ENCODE peak calls at places on chromosomes 2 and 18, in eight cellular contexts. M is uterus; F is GM23248; C is CD8-positive, alpha-beta memory T cell; T is CD8-positive, alpha-beta T cell; D is heart left ventricle; Q is HCT116; X is heart right ventricle. V is an unnamed sample.

GRCh38 chr2:241582328-241582727 is 23.8 kb downstream of the BOK start:
- DNase-seq in M (no peak), F (no peak), C (no peak), T (no peak), D (no peak), Q (no peak), X (no peak), V (no peak)

GRCh38 chr2:24162494-24162893 is 12.4 kb upstream of the FAM228A start:
- DNase-seq in M (no peak), F (no peak), C (no peak), T (no peak), D (no peak), Q (no peak), X (no peak), V (no peak)

GRCh38 chr2:48198285-48198821 is 292.1 kb upstream of the FBXO11 start:
- DNase-seq in M (no peak), F (no peak), C (no peak), T (no peak), D (no peak), Q (no peak), X (no peak), V (no peak)

GRCh38 chr18:70418551-70419311 is 129.9 kb downstream of the SOCS6 start:
- DNase-seq in M (no peak), F (peak), C (no peak), T (no peak), D (no peak), Q (no peak), X (no peak), V (no peak)

GRCh38 chr2:240574386-240575100 is 6.3 kb downstream of the RNPEPL1 start:
- DNase-seq in M (no peak), F (no peak), C (no peak), T (no peak), D (peak), Q (no peak), X (no peak), V (no peak)

GRCh38 chr2:201777869-201778268 is 2.9 kb downstream of the ALS2 start:
- DNase-seq in M (no peak), F (no peak), C (no peak), T (no peak), D (no peak), Q (no peak), X (no peak), V (no peak)

GRCh38 chr18:51211552-51211951 is 14.1 kb upstream of the MEX3C start:
- DNase-seq in M (no peak), F (peak), C (no peak), T (no peak), D (peak), Q (no peak), X (peak), V (no peak)

GRCh38 chr2:179991344-179991743 is 15.8 kb downstream of the CWC22 start:
- DNase-seq in M (no peak), F (peak), C (no peak), T (no peak), D (no peak), Q (no peak), X (no peak), V (no peak)

GRCh38 chr2:241187101-241187690 is 1.3 kb upstream of the ANO7 start:
- DNase-seq in M (no peak), F (no peak), C (no peak), T (no peak), D (no peak), Q (no peak), X (no peak), V (no peak)

GRCh38 chr18:13562494-13563029 is 163.8 kb downstream of the FAM210A start:
- DNase-seq in M (no peak), F (no peak), C (no peak), T (no peak), D (no peak), Q (no peak), X (peak), V (no peak)

GRCh38 chr2:228507870-228508269 is 326.4 kb upstream of the SPHKAP start:
- DNase-seq in M (no peak), F (peak), C (no peak), T (no peak), D (no peak), Q (no peak), X (no peak), V (no peak)

GRCh38 chr2:141271346-141271745 is 859.5 kb downstream of the LRP1B start:
- DNase-seq in M (no peak), F (peak), C (no peak), T (no peak), D (no peak), Q (no peak), X (no peak), V (no peak)

GRCh38 chr2:71578665-71579371 is 125.5 kb downstream of the DYSF start:
- DNase-seq in M (no peak), F (peak), C (no peak), T (no peak), D (peak), Q (no peak), X (peak), V (peak)

GRCh38 chr2:238322001-238322411 is 1.7 kb downstream of the TRAF3IP1 start:
- DNase-seq in M (no peak), F (no peak), C (no peak), T (no peak), D (no peak), Q (no peak), X (no peak), V (no peak)

GRCh38 chr2:105378921-105379383 is 19.9 kb downstream of the FHL2 start:
- DNase-seq in M (no peak), F (peak), C (no peak), T (no peak), D (no peak), Q (no peak), X (no peak), V (no peak)

GRCh38 chr2:105382177-105382576 is 16.7 kb downstream of the FHL2 start:
- DNase-seq in M (no peak), F (no peak), C (no peak), T (no peak), D (no peak), Q (no peak), X (no peak), V (no peak)

GRCh38 chr2:105380432-105381118 is 18.3 kb downstream of the FHL2 start:
- DNase-seq in M (no peak), F (peak), C (no peak), T (no peak), D (peak), Q (no peak), X (no peak), V (no peak)

GRCh38 chr2:105379741-105380186 is 19.1 kb downstream of the FHL2 start:
- DNase-seq in M (no peak), F (peak), C (no peak), T (no peak), D (no peak), Q (no peak), X (no peak), V (no peak)

GRCh38 chr2:105381119-105381668 is 17.7 kb downstream of the FHL2 start:
- DNase-seq in M (no peak), F (peak), C (no peak), T (no peak), D (peak), Q (no peak), X (no peak), V (no peak)
- H3K27ac ChIP-seq in M (peak), F (peak), C (peak), T (no peak), D (peak), Q (no peak), X (peak), V (peak)

DNA sequence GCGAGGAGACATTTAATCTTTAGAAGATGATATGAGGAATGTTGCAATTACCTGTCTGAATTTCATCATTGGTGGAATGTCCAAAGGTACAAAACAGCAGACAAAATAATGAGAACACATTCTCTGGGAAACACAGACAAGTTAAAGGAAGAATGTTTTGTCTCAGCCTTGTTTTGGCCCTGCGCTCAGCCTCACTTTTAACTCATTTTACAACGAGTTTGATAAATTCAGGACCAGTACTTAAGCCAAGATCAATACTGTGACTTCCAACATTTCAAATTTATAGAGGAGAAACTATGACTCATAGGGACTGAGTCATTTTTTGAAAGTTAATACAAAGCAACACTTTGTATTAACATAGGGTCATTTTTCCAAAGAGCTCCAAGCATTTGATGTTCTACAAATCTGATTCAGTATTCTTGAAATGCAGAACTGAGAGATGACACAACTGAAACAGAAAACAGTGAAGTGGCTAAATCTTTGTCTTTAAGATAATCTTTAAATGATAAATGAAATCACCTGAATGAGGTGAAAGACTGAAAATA is 833.2 kb upstream of the CHAC2 start:
- DNase-seq in M (no peak), F (peak), C (no peak), T (no peak), D (peak), Q (peak), X (no peak), V (no peak)
- H3K4me3 ChIP-seq in M (no peak), F (no peak), C (no peak), T (no peak), D (no peak), Q (peak), X (no peak), V (peak)

DNA sequence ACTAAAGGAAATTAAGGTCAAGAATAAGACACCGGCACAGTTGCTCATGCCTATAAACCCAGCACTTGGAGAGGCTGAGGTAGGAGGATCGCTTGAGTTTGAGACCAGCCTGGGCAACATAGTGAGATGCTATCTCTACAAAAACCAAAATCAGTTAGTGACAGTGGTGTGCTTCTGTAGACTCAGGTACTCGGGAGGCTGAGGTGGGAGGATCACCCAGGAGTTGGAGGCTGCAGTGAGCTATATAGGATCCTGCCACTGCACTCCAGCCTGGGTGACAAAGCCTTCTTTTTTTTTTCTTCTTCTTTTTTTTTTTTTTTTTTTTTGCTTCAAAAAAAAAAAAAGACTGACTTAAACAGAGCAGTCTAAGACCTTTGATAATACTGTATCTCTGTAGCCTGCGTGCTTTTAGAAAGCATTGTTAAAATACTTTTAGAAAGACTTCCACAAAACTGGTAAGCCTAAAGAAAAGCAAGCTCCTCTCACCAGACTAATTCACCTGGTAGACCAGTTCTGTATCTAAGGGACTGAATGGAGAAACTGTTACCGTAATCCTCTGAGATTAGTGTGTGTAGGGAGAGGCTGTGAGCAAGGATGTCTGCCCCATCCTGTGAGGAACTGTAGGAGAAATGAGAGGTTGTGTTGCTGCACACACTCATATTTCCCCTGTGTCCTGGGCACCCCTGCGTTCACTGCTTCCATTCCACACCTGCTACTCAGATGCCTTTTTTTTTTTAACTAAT is 10.8 kb downstream of the RAB12 start:
- DNase-seq in M (no peak), F (no peak), C (no peak), T (no peak), D (no peak), Q (no peak), X (no peak), V (no peak)
- H3K27ac ChIP-seq in M (no peak), F (no peak), C (no peak), T (no peak), D (peak), Q (no peak), X (no peak), V (no peak)

GRCh38 chr18:52395146-52395852 is 55.3 kb downstream of the DCC start:
- DNase-seq in M (no peak), F (no peak), C (no peak), T (no peak), D (no peak), Q (no peak), X (no peak), V (no peak)
- H3K4me3 ChIP-seq in M (no peak), F (no peak), C (no peak), T (no peak), D (no peak), Q (no peak), X (no peak), V (no peak)

GRCh38 chr18:38759457-38759856 is 1193.9 kb upstream of the CELF4 start:
- DNase-seq in M (no peak), F (no peak), C (no peak), T (no peak), D (no peak), Q (no peak), X (no peak), V (no peak)
- H3K27ac ChIP-seq in M (no peak), F (no peak), C (no peak), T (no peak), D (no peak), Q (no peak), X (no peak), V (no peak)

GRCh38 chr2:235634435-235635152 is 140.8 kb downstream of the AGAP1 start:
- DNase-seq in M (no peak), F (peak), C (no peak), T (no peak), D (no peak), Q (no peak), X (no peak), V (no peak)
- H3K4me3 ChIP-seq in M (no peak), F (peak), C (no peak), T (no peak), D (no peak), Q (no peak), X (no peak), V (no peak)

DNA sequence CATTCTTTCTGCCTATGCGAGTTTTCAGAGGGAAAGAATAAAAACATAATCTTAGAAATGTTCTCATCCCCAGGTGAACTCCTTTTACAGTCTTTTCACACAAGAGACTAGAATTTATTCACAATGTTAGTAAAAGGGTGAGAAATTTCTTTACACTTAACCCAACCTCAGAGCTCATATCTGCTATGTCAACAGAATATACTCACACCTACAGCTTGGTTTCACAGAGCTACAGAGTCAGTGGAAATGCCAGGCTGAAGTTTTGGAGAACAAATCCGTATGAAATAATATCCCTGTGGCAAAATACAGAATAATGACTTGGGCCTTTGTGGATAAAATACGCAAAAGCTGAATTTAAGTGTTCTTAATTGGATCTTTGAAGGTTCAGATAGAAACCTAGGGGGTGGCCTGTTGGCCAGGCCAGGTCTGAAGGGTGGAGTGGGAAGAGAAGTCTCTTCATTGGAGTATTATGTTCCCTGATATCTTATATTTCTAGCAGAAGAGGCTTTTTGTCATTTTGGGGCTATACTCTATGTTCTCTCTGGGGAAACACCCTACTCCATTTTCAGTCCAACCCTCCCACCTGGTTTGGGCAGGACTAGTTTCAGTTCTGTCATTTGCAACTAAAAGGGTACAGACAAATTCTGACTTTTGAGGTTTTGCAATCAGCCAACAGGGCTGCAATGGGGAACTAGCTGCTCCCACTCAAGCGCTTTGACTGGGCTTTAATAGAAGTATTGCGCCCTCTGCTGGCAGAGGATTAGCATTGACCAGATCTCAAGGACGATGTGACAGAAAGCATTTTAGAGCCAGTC is 25.7 kb downstream of the FBXO48 start:
- DNase-seq in M (peak), F (peak), C (peak), T (peak), D (peak), Q (peak), X (peak), V (peak)
- H3K27ac ChIP-seq in M (peak), F (no peak), C (peak), T (no peak), D (peak), Q (no peak), X (peak), V (peak)

GRCh38 chr18:25348361-25349130 is 3.4 kb downstream of the ZNF521 start:
- DNase-seq in M (no peak), F (no peak), C (no peak), T (no peak), D (peak), Q (no peak), X (no peak), V (no peak)
- H3K4me3 ChIP-seq in M (peak), F (peak), C (no peak), T (no peak), D (peak), Q (no peak), X (peak), V (peak)

GRCh38 chr2:246489-247145 is 17.2 kb downstream of the SH3YL1 start:
- DNase-seq in M (no peak), F (peak), C (no peak), T (no peak), D (no peak), Q (peak), X (peak), V (no peak)
- H3K27ac ChIP-seq in M (no peak), F (peak), C (no peak), T (no peak), D (no peak), Q (no peak), X (no peak), V (peak)